ENCODE peak calls at places on chromosomes 16 and 17, in seven cellular contexts. One of them, this sample, is unnamed.

GRCh38 chr17:20955437-20956323 is 87.1 kb downstream of the USP22 start:
- DNase-seq in psoas muscle: peak; percentile 31
- DNase-seq in activated CD4-positive, alpha-beta T cell treated with anti-CD3 and anti-CD28 coated beads, Interleukin-2, amount 50 U/mL, for 48 hours: no peak
- DNase-seq in NCI-H460: no peak
- DNase-seq in stimulated activated CD8-positive, alpha-beta memory T cell treated with anti-CD3 and anti-CD28 coated beads, Interleukin-15, amount 100 ng/mL, for 24 hours: no peak
- DNase-seq in activated naive CD4-positive, alpha-beta T cell: no peak
- DNase-seq in non-pigmented ciliary epithelial cell: no peak
- DNase-seq in this sample: no peak

GRCh38 chr17:28343491-28343932 is 8.0 kb downstream of the TNFAIP1 start:
- DNase-seq in psoas muscle: no peak
- DNase-seq in non-pigmented ciliary epithelial cell: no peak
- DNase-seq in activated CD4-positive, alpha-beta T cell treated with anti-CD3 and anti-CD28 coated beads, Interleukin-2, amount 50 U/mL, for 48 hours: no peak
- DNase-seq in NCI-H460: no peak
- DNase-seq in stimulated activated CD8-positive, alpha-beta memory T cell treated with anti-CD3 and anti-CD28 coated beads, Interleukin-15, amount 100 ng/mL, for 24 hours: no peak
- DNase-seq in activated naive CD4-positive, alpha-beta T cell: no peak
- DNase-seq in this sample: no peak

GRCh38 chr17:16214190-16215001 is 938 bp downstream of the NCOR1 start:
- DNase-seq in psoas muscle: no peak
- DNase-seq in non-pigmented ciliary epithelial cell: no peak
- DNase-seq in activated naive CD4-positive, alpha-beta T cell: no peak
- DNase-seq in NCI-H460: no peak
- DNase-seq in stimulated activated CD8-positive, alpha-beta memory T cell treated with anti-CD3 and anti-CD28 coated beads, Interleukin-15, amount 100 ng/mL, for 24 hours: no peak
- DNase-seq in activated CD4-positive, alpha-beta T cell treated with anti-CD3 and anti-CD28 coated beads, Interleukin-2, amount 50 U/mL, for 48 hours: no peak
- DNase-seq in this sample: no peak

GRCh38 chr17:50661795-50662391 is 27.2 kb downstream of the ABCC3 start:
- DNase-seq in activated CD4-positive, alpha-beta T cell treated with anti-CD3 and anti-CD28 coated beads, Interleukin-2, amount 50 U/mL, for 48 hours: peak; percentile 24
- DNase-seq in psoas muscle: peak; percentile 35
- DNase-seq in non-pigmented ciliary epithelial cell: peak; percentile 36
- DNase-seq in stimulated activated CD8-positive, alpha-beta memory T cell treated with anti-CD3 and anti-CD28 coated beads, Interleukin-15, amount 100 ng/mL, for 24 hours: no peak
- DNase-seq in activated naive CD4-positive, alpha-beta T cell: no peak
- DNase-seq in NCI-H460: peak; percentile 99
- DNase-seq in this sample: peak; percentile 64

GRCh38 chr17:76085066-76085730 is 6.2 kb downstream of the ZACN start:
- DNase-seq in stimulated activated CD8-positive, alpha-beta memory T cell treated with anti-CD3 and anti-CD28 coated beads, Interleukin-15, amount 100 ng/mL, for 24 hours: no peak
- DNase-seq in activated naive CD4-positive, alpha-beta T cell: no peak
- DNase-seq in NCI-H460: no peak
- DNase-seq in activated CD4-positive, alpha-beta T cell treated with anti-CD3 and anti-CD28 coated beads, Interleukin-2, amount 50 U/mL, for 48 hours: no peak
- DNase-seq in psoas muscle: no peak
- DNase-seq in non-pigmented ciliary epithelial cell: no peak
- DNase-seq in this sample: no peak

GRCh38 chr17:78997881-78998280 is 11.7 kb downstream of the CANT1 start:
- DNase-seq in NCI-H460: no peak
- DNase-seq in activated naive CD4-positive, alpha-beta T cell: no peak
- DNase-seq in non-pigmented ciliary epithelial cell: no peak
- DNase-seq in psoas muscle: no peak
- DNase-seq in stimulated activated CD8-positive, alpha-beta memory T cell treated with anti-CD3 and anti-CD28 coated beads, Interleukin-15, amount 100 ng/mL, for 24 hours: no peak
- DNase-seq in activated CD4-positive, alpha-beta T cell treated with anti-CD3 and anti-CD28 coated beads, Interleukin-2, amount 50 U/mL, for 48 hours: no peak
- DNase-seq in this sample: no peak

GRCh38 chr17:67274466-67274865 is 29.5 kb upstream of the HELZ start:
- DNase-seq in activated naive CD4-positive, alpha-beta T cell: no peak
- DNase-seq in activated CD4-positive, alpha-beta T cell treated with anti-CD3 and anti-CD28 coated beads, Interleukin-2, amount 50 U/mL, for 48 hours: no peak
- DNase-seq in stimulated activated CD8-positive, alpha-beta memory T cell treated with anti-CD3 and anti-CD28 coated beads, Interleukin-15, amount 100 ng/mL, for 24 hours: no peak
- DNase-seq in non-pigmented ciliary epithelial cell: no peak
- DNase-seq in psoas muscle: no peak
- DNase-seq in NCI-H460: no peak
- DNase-seq in this sample: no peak

GRCh38 chr16:30602595-30603277 is 7.5 kb downstream of the ZNF689 start:
- DNase-seq in psoas muscle: no peak
- DNase-seq in activated CD4-positive, alpha-beta T cell treated with anti-CD3 and anti-CD28 coated beads, Interleukin-2, amount 50 U/mL, for 48 hours: no peak
- DNase-seq in non-pigmented ciliary epithelial cell: no peak
- DNase-seq in activated naive CD4-positive, alpha-beta T cell: no peak
- DNase-seq in stimulated activated CD8-positive, alpha-beta memory T cell treated with anti-CD3 and anti-CD28 coated beads, Interleukin-15, amount 100 ng/mL, for 24 hours: no peak
- DNase-seq in NCI-H460: no peak
- DNase-seq in this sample: no peak

GRCh38 chr16:50295541-50296132 is 29.3 kb downstream of the ADCY7 start:
- DNase-seq in stimulated activated CD8-positive, alpha-beta memory T cell treated with anti-CD3 and anti-CD28 coated beads, Interleukin-15, amount 100 ng/mL, for 24 hours: no peak
- DNase-seq in activated CD4-positive, alpha-beta T cell treated with anti-CD3 and anti-CD28 coated beads, Interleukin-2, amount 50 U/mL, for 48 hours: no peak
- DNase-seq in NCI-H460: no peak
- DNase-seq in psoas muscle: no peak
- DNase-seq in non-pigmented ciliary epithelial cell: no peak
- DNase-seq in activated naive CD4-positive, alpha-beta T cell: no peak
- DNase-seq in this sample: peak; percentile 34